ENCODE peak calls at places on chromosomes 2 and 18, in six cellular contexts. A is A172; P is Daoy; C is activated naive CD4-positive, alpha-beta T cell treated with anti-CD3 and anti-CD28 coated beads for 36 hours; U is stimulated activated CD4-positive, alpha-beta T cell treated with anti-CD3 and anti-CD28 coated beads, Interleukin-2, amount 100 ng/mL, for 24 hours; N is neural crest cell. L is an unnamed sample.
A peak's percentile ranks its signal among the peaks of the same experiment; 100 is the strongest.

GRCh38 chr2:60998628-60999545 is 18.6 kb upstream of the PEX13 start:
- DNase-seq in U (no peak), P (peak; percentile 11), A (peak; percentile 63), N (no peak), C (no peak), L (peak; percentile 71)

GRCh38 chr2:9099341-9099751 is 95.9 kb upstream of the MBOAT2 start:
- DNase-seq in C (no peak), A (peak; percentile 29), P (peak; percentile 51), U (no peak), N (no peak), L (no peak)

GRCh38 chr2:26732446-26732845 is 31.6 kb upstream of the SLC35F6 start:
- DNase-seq in C (no peak), P (no peak), N (no peak), U (no peak), A (no peak), L (no peak)

GRCh38 chr2:26412091-26412673 is 10.5 kb downstream of the DRC1 start:
- DNase-seq in A (no peak), P (peak; percentile 21), C (peak; percentile 10), N (no peak), U (no peak), L (no peak)

GRCh38 chr2:105617631-105618350 is 126.9 kb upstream of the NCK2 start:
- DNase-seq in C (no peak), U (no peak), A (peak; percentile 54), N (no peak), P (peak; percentile 69), L (peak; percentile 55)

GRCh38 chr2:236717719-236718118 is 148.1 kb downstream of the ACKR3 start:
- DNase-seq in U (no peak), N (no peak), A (peak; percentile 23), C (no peak), P (no peak), L (no peak)

GRCh38 chr2:25885933-25886332 is 7.6 kb upstream of the ASXL2 start:
- DNase-seq in A (peak; percentile 86), P (peak; percentile 89), N (no peak), C (no peak), U (no peak), L (peak; percentile 73)

GRCh38 chr2:23249348-23249747 is 135.6 kb upstream of the KLHL29 start:
- DNase-seq in A (no peak), U (no peak), C (no peak), P (no peak), N (no peak), L (no peak)

GRCh38 chr2:235850289-235850688 is 317.9 kb downstream of the GBX2 start:
- DNase-seq in C (no peak), A (no peak), P (no peak), N (no peak), U (no peak), L (no peak)

GRCh38 chr18:35697869-35698268 is 116.3 kb downstream of the GALNT1 start:
- DNase-seq in C (no peak), A (peak; percentile 5), N (no peak), U (no peak), P (peak; percentile 5), L (no peak)

GRCh38 chr2:218896501-218897393 is 16.1 kb downstream of the WNT10A start:
- DNase-seq in U (peak; percentile 88), A (peak; percentile 82), C (peak; percentile 96), P (peak; percentile 91), N (no peak), L (no peak)

GRCh38 chr2:62176771-62177170 is 19.1 kb upstream of the B3GNT2 start:
- DNase-seq in C (no peak), U (no peak), N (no peak), P (no peak), A (no peak), L (no peak)

GRCh38 chr2:102147935-102148334 is 5.4 kb downstream of the IL1R1 start:
- DNase-seq in P (no peak), C (peak; percentile 77), A (peak; percentile 8), U (peak; percentile 72), N (no peak), L (no peak)

GRCh38 chr2:100875516-100876230 is 55.7 kb downstream of the NPAS2 start:
- DNase-seq in A (no peak), P (no peak), C (peak; percentile 33), N (no peak), U (no peak), L (no peak)

GRCh38 chr2:134365356-134365755 is 111.5 kb downstream of the MGAT5 start:
- DNase-seq in C (no peak), P (no peak), N (no peak), U (no peak), A (peak; percentile 28), L (no peak)

GRCh38 chr2:200809506-200810251 is 2.0 kb upstream of the BZW1 start:
- DNase-seq in N (no peak), C (no peak), A (no peak), P (no peak), U (no peak), L (no peak)

GRCh38 chr18:26394047-26394654 is 154.2 kb downstream of the KCTD1 start:
- DNase-seq in N (no peak), P (no peak), U (no peak), C (no peak), A (no peak), L (no peak)

GRCh38 chr2:74528600-74529356 is 728 bp downstream of the AUP1 start:
- DNase-seq in A (no peak), U (no peak), C (peak; percentile 45), P (no peak), N (no peak), L (no peak)

GRCh38 chr2:235171511-235172130 is 219.8 kb downstream of the SH3BP4 start:
- DNase-seq in U (no peak), A (peak; percentile 75), C (no peak), N (no peak), P (peak; percentile 67), L (no peak)

GRCh38 chr18:25727281-25727680 is 363.1 kb downstream of the SS18 start:
- DNase-seq in N (no peak), P (peak; percentile 32), A (no peak), C (no peak), U (no peak), L (no peak)

GRCh38 chr18:55779711-55780590 is 192.0 kb upstream of the TCF4 start:
- DNase-seq in C (no peak), A (no peak), U (no peak), N (peak; percentile 29), P (peak; percentile 41), L (no peak)

GRCh38 chr2:127563458-127564428 is 28.3 kb downstream of the MYO7B start:
- DNase-seq in P (no peak), A (no peak), N (no peak), U (no peak), C (peak; percentile 35), L (no peak)

GRCh38 chr2:18445412-18446320 is 114.8 kb downstream of the RDH14 start:
- DNase-seq in N (no peak), P (no peak), U (no peak), C (no peak), A (no peak), L (no peak)

GRCh38 chr18:31558567-31558966 is 33.1 kb upstream of the TTR start:
- DNase-seq in C (no peak), P (no peak), A (no peak), U (no peak), N (no peak), L (no peak)

GRCh38 chr2:84481702-84482101 is 22.6 kb upstream of the SUCLG1 start:
- DNase-seq in U (no peak), C (peak; percentile 57), P (peak; percentile 61), N (no peak), A (peak; percentile 75), L (peak; percentile 9)

GRCh38 chr2:17830053-17831034 is 14.1 kb downstream of the MSGN1 start:
- DNase-seq in U (peak; percentile 35), C (peak; percentile 64), N (peak; percentile 89), A (no peak), P (peak; percentile 70), L (no peak)

GRCh38 chr2:10542033-10542432 is 93.9 kb upstream of the ODC1 start:
- DNase-seq in C (no peak), P (no peak), A (no peak), U (no peak), N (no peak), L (no peak)

GRCh38 chr2:202286595-202286994 is 21.0 kb downstream of the NOP58 start:
- DNase-seq in P (no peak), A (no peak), U (no peak), N (no peak), C (no peak), L (no peak)

GRCh38 chr2:239684271-239684670 is 283.5 kb upstream of the HDAC4 start:
- DNase-seq in A (no peak), N (no peak), C (no peak), P (no peak), U (peak; percentile 3), L (no peak)

GRCh38 chr2:85623991-85624390 is 8.0 kb downstream of the USP39 start:
- DNase-seq in N (no peak), C (no peak), P (no peak), U (no peak), A (no peak), L (no peak)

GRCh38 chr2:86107031-86107430 is 996 bp downstream of the PTCD3 start:
- DNase-seq in P (no peak), U (no peak), A (no peak), N (no peak), C (peak; percentile 10), L (peak; percentile 21)

GRCh38 chr2:96537734-96538486 is 1.4 kb downstream of the ARID5A start:
- DNase-seq in C (peak; percentile 51), N (no peak), P (no peak), A (no peak), U (peak; percentile 58), L (no peak)

GRCh38 chr2:12043131-12043530 is 296.7 kb downstream of the LPIN1 start:
- DNase-seq in P (no peak), C (no peak), A (no peak), N (no peak), U (no peak), L (no peak)

L was measured in RKO.